ENCODE peak calls at places on chromosomes 12 and 14, in four cellular contexts. Q, B, H and F are unnamed samples.

GRCh38 chr14:75282166-75282547 is 3.5 kb downstream of the FOS start:
- DNase-seq in Q (no peak), B (no peak), H (no peak), F (no peak)

GRCh38 chr12:24937553-24938244 is 11.2 kb downstream of the BCAT1 start:
- DNase-seq in Q (no peak), B (no peak), H (no peak), F (no peak)

GRCh38 chr14:94548999-94549985 is 11.9 kb upstream of the SERPINA4 start:
- DNase-seq in Q (peak), B (peak), H (no peak), F (peak)

GRCh38 chr12:2244013-2244861 is 191.4 kb downstream of the CACNA1C start:
- DNase-seq in Q (no peak), B (peak), H (no peak), F (peak)

GRCh38 chr12:78864483-78865296 is at the start of gene SYT1:
- DNase-seq in Q (peak), B (peak), H (peak), F (peak)

GRCh38 chr12:47863467-47863866 is 41.3 kb downstream of the VDR start:
- DNase-seq in Q (peak), B (no peak), H (no peak), F (no peak)

GRCh38 chr12:3496964-3497363 is 6.0 kb downstream of the PRMT8 start:
- DNase-seq in Q (no peak), B (peak), H (no peak), F (no peak)

GRCh38 chr12:113910751-113911272 is 55.3 kb downstream of the RBM19 start:
- DNase-seq in Q (no peak), B (no peak), H (no peak), F (no peak)

GRCh38 chr12:48985475-48985897 is 7.4 kb downstream of the WNT1 start:
- DNase-seq in Q (peak), B (no peak), H (no peak), F (no peak)

GRCh38 chr14:37697489-37698121 is 102.2 kb downstream of the TTC6 start:
- DNase-seq in Q (no peak), B (no peak), H (no peak), F (no peak)

GRCh38 chr12:62931481-62931880 is 3.5 kb downstream of the PPM1H start:
- DNase-seq in Q (no peak), B (no peak), H (no peak), F (no peak)

GRCh38 chr14:54627325-54627717 is 60.4 kb downstream of the SAMD4A start:
- DNase-seq in Q (no peak), B (no peak), H (no peak), F (no peak)

GRCh38 chr14:31692376-31692781 is 131.2 kb downstream of the NUBPL start:
- DNase-seq in Q (no peak), B (no peak), H (no peak), F (no peak)

GRCh38 chr14:56145181-56145580 is 27.0 kb downstream of the PELI2 start:
- DNase-seq in Q (no peak), B (no peak), H (no peak), F (no peak)

GRCh38 chr14:99260652-99261551 is 11.1 kb downstream of the BCL11B start:
- DNase-seq in Q (no peak), B (peak), H (no peak), F (no peak)

GRCh38 chr12:22709292-22709691 is 84.3 kb downstream of the ETNK1 start:
- DNase-seq in Q (no peak), B (peak), H (no peak), F (peak)

GRCh38 chr14:99513946-99514551 is 32.8 kb downstream of the CCNK start:
- DNase-seq in Q (peak), B (no peak), H (no peak), F (no peak)

GRCh38 chr12:28253175-28253641 is 63.0 kb downstream of the CCDC91 start:
- DNase-seq in Q (no peak), B (no peak), H (no peak), F (no peak)

GRCh38 chr14:61145258-61145902 is 135.8 kb downstream of the TMEM30B start:
- DNase-seq in Q (no peak), B (no peak), H (no peak), F (no peak)

GRCh38 chr12:69588527-69588926 is 3.3 kb downstream of the CCT2 start:
- DNase-seq in Q (no peak), B (no peak), H (no peak), F (no peak)

GRCh38 chr12:11896530-11896929 is 174.2 kb upstream of the BCL2L14 start:
- DNase-seq in Q (no peak), B (no peak), H (no peak), F (no peak)

GRCh38 chr12:114938487-114939210 is 254.7 kb upstream of the TBX3 start:
- DNase-seq in Q (no peak), B (peak), H (no peak), F (peak)

GRCh38 chr12:109962388-109962787 is 33.8 kb downstream of the GIT2 start:
- DNase-seq in Q (no peak), B (no peak), H (no peak), F (no peak)

GRCh38 chr14:53019391-53019790 is 68.5 kb upstream of the FERMT2 start:
- DNase-seq in Q (no peak), B (no peak), H (no peak), F (no peak)

GRCh38 chr12:107207931-107208515 is 114.7 kb upstream of the CRY1 start:
- DNase-seq in Q (no peak), B (no peak), H (no peak), F (no peak)

GRCh38 chr12:113007166-113007565 is 28.8 kb downstream of the OAS2 start:
- DNase-seq in Q (no peak), B (no peak), H (no peak), F (no peak)

GRCh38 chr14:54572316-54572715 is 5.4 kb downstream of the SAMD4A start:
- DNase-seq in Q (peak), B (peak), H (no peak), F (no peak)

GRCh38 chr14:96270565-96271420 is 14.8 kb downstream of the BDKRB1 start:
- DNase-seq in Q (no peak), B (no peak), H (no peak), F (no peak)

GRCh38 chr14:71532349-71532748 is 399.9 kb upstream of the RGS6 start:
- DNase-seq in Q (no peak), B (peak), H (no peak), F (no peak)

GRCh38 chr12:132657004-132657727 is 30.0 kb downstream of the POLE start:
- DNase-seq in Q (no peak), B (no peak), H (no peak), F (no peak)

GRCh38 chr12:63319386-63319785 is 168.4 kb upstream of the AVPR1A start:
- DNase-seq in Q (no peak), B (no peak), H (no peak), F (no peak)

GRCh38 chr12:104275689-104276088 is 27.9 kb upstream of the EID3 start:
- DNase-seq in Q (no peak), B (no peak), H (no peak), F (no peak)

GRCh38 chr14:76877871-76878270 is 51.7 kb downstream of the LRRC74A start:
- DNase-seq in Q (no peak), B (no peak), H (no peak), F (no peak)
- H3K9ac ChIP-seq in Q (no peak), B (no peak), H (no peak), F (peak)

GRCh38 chr12:82688035-82688501 is 1.4 kb downstream of the TMTC2 start:
- DNase-seq in Q (no peak), B (peak), H (no peak), F (no peak)
- H3K9ac ChIP-seq in Q (peak), B (peak), H (peak), F (no peak)

GRCh38 chr12:68480526-68480925 is 130.2 kb upstream of the RAP1B start:
- DNase-seq in Q (no peak), B (no peak), H (no peak), F (no peak)

GRCh38 chr12:68481181-68481941 is 129.3 kb upstream of the RAP1B start:
- DNase-seq in Q (no peak), B (no peak), H (no peak), F (no peak)

GRCh38 chr12:68483592-68484373 is 126.9 kb upstream of the RAP1B start:
- DNase-seq in Q (no peak), B (no peak), H (no peak), F (no peak)

GRCh38 chr12:68482014-68482413 is 128.7 kb upstream of the RAP1B start:
- DNase-seq in Q (no peak), B (no peak), H (no peak), F (no peak)

GRCh38 chr12:68482660-68483059 is 128.0 kb upstream of the RAP1B start:
- DNase-seq in Q (no peak), B (no peak), H (no peak), F (no peak)
- H3K9ac ChIP-seq in Q (no peak), B (no peak), H (no peak), F (no peak)

GRCh38 chr12:116245189-116245588 is 32.3 kb downstream of the MED13L start:
- DNase-seq in Q (no peak), B (no peak), H (no peak), F (no peak)
- H3K9ac ChIP-seq in Q (no peak), B (no peak), H (no peak), F (no peak)

GRCh38 chr12:6226701-6227096 is 26.5 kb downstream of the CD9 start:
- DNase-seq in Q (peak), B (no peak), H (no peak), F (no peak)
- H3K9ac ChIP-seq in Q (peak), B (no peak), H (peak), F (no peak)

GRCh38 chr12:100567945-100568344 is 5.5 kb upstream of the GAS2L3 start:
- DNase-seq in Q (no peak), B (no peak), H (no peak), F (no peak)
- H3K9ac ChIP-seq in Q (no peak), B (no peak), H (no peak), F (no peak)

DNA sequence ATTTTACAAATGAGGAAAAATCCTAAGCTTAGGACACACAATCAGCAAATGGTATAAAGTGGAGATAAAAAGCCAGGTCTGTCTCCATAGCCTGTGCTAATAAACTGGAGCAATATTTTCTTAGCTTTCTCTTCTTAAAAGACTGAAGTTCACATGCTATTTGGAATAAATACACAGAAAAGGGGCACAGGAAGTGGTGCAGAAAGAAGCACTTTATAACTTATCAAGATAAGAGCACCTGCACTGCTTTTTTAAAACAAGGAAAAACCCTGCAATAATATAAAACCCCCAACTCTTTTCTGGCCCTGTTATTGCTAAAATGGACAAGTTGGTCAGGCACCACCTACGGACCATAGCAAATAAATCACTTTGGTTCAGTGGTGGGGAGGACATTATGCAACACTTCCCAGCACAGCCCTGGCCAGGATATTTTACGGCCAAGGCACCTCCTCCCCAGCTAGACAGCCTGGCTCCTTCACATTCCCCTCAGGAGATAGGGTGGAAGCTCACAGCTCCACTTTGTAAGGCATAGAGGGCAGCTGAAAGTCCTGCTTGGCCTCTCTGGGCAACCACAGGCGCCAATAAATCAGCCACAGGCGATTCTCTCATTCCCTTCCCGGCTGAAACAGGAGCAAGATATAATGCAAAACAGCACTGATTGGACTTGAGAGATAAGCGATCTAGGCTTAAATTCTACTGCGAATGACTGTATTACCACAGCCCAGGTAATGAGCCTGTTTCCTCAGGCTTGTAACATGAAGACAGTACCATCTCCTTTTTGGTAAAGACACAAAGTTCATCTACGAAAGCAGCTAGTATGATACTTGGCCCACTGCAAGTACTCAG is 2.1 kb downstream of the ZBTB25 start:
- DNase-seq in Q (peak), B (no peak), H (peak), F (no peak)
- H3K9ac ChIP-seq in Q (peak), B (no peak), H (peak), F (no peak)